ENCODE peak calls at places on chromosomes 7 and 10, in ten cellular contexts. R is NCI-H2081; O is AG08395; X is activated T-cell treated with anti-CD3 and anti-CD28 coated beads for 24 hours; Z is stomach; D is kidney epithelial cell; T is hepatocyte; S is NCI-H2107; G is effector memory CD8-positive, alpha-beta T cell; K is mammary epithelial cell. U is an unnamed sample.

GRCh38 chr10:23585666-23586065 is 146.8 kb downstream of the OTUD1 start:
- DNase-seq in R (no peak), O (no peak), X (no peak), Z (no peak), D (no peak), T (no peak), S (no peak), G (no peak), K (no peak), U (no peak)

GRCh38 chr7:150968056-150968455 is 10.1 kb downstream of the KCNH2 start:
- DNase-seq in R (no peak), O (no peak), X (no peak), Z (no peak), D (no peak), T (no peak), S (no peak), G (no peak), K (no peak), U (no peak)

GRCh38 chr7:33882950-33883349 is 22.4 kb upstream of the BMPER start:
- DNase-seq in R (no peak), O (no peak), X (no peak), Z (no peak), D (no peak), T (no peak), S (no peak), G (no peak), K (peak; percentile 75), U (no peak)

GRCh38 chr10:86687750-86688149 is 19.4 kb downstream of the LDB3 start:
- DNase-seq in R (no peak), O (peak; percentile 75), X (no peak), Z (no peak), D (no peak), T (no peak), S (no peak), G (no peak), K (no peak), U (no peak)

GRCh38 chr10:112981553-112981952 is 31.5 kb downstream of the TCF7L2 start:
- DNase-seq in R (no peak), O (no peak), X (peak; percentile 32), Z (no peak), D (no peak), T (no peak), S (no peak), G (no peak), K (no peak), U (no peak)

GRCh38 chr10:113764598-113764997 is 13.1 kb downstream of the PLEKHS1 start:
- DNase-seq in R (no peak), O (no peak), X (no peak), Z (no peak), D (no peak), T (no peak), S (no peak), G (no peak), K (no peak), U (no peak)

GRCh38 chr10:69835233-69835632 is 33.5 kb downstream of the COL13A1 start:
- DNase-seq in R (no peak), O (no peak), X (no peak), Z (no peak), D (no peak), T (no peak), S (no peak), G (no peak), K (no peak), U (no peak)

GRCh38 chr10:102540023-102540422 is 36.3 kb downstream of the SUFU start:
- DNase-seq in R (no peak), O (peak; percentile 34), X (no peak), Z (no peak), D (no peak), T (peak; percentile 18), S (no peak), G (no peak), K (no peak), U (no peak)

GRCh38 chr7:5426226-5426475 is 2.5 kb upstream of the TNRC18 start:
- DNase-seq in R (no peak), O (no peak), X (no peak), Z (no peak), D (no peak), T (no peak), S (peak; percentile 72), G (no peak), K (no peak), U (no peak)

GRCh38 chr7:51082096-51082840 is 234.3 kb downstream of the COBL start:
- DNase-seq in R (no peak), O (no peak), X (no peak), Z (no peak), D (no peak), T (no peak), S (no peak), G (no peak), K (no peak), U (no peak)

GRCh38 chr10:19845963-19846362 is 29.7 kb downstream of the PLXDC2 start:
- DNase-seq in R (no peak), O (no peak), X (no peak), Z (no peak), D (no peak), T (no peak), S (no peak), G (no peak), K (peak; percentile 73), U (no peak)

GRCh38 chr7:322111-322671 is 32.2 kb downstream of the FOXL3 start:
- DNase-seq in R (peak; percentile 54), O (peak; percentile 89), X (peak; percentile 81), Z (peak; percentile 94), D (no peak), T (peak; percentile 86), S (peak; percentile 34), G (peak; percentile 85), K (peak; percentile 48), U (peak; percentile 75)

GRCh38 chr10:123154943-123155505 is 822 bp downstream of the BUB3 start:
- DNase-seq in R (no peak), O (no peak), X (no peak), Z (no peak), D (no peak), T (peak; percentile 71), S (no peak), G (no peak), K (peak; percentile 69), U (no peak)

GRCh38 chr10:117609095-117609821 is 66.7 kb downstream of the EMX2 start:
- DNase-seq in R (no peak), O (peak; percentile 88), X (no peak), Z (peak; percentile 82), D (peak; percentile 54), T (peak; percentile 48), S (no peak), G (no peak), K (peak; percentile 70), U (no peak)

GRCh38 chr10:25899304-25899703 is 34.7 kb upstream of the MYO3A start:
- DNase-seq in R (no peak), O (no peak), X (no peak), Z (no peak), D (no peak), T (no peak), S (no peak), G (no peak), K (no peak), U (no peak)

GRCh38 chr7:149864023-149864422 is 9.7 kb upstream of the ATP6V0E2 start:
- DNase-seq in R (no peak), O (no peak), X (no peak), Z (no peak), D (no peak), T (no peak), S (no peak), G (no peak), K (no peak), U (no peak)

GRCh38 chr7:130940907-130941306 is 206.9 kb upstream of the KLF14 start:
- DNase-seq in R (peak; percentile 14), O (no peak), X (no peak), Z (no peak), D (no peak), T (no peak), S (no peak), G (no peak), K (no peak), U (no peak)

GRCh38 chr10:63456437-63457210 is 9.2 kb downstream of the JMJD1C start:
- DNase-seq in R (no peak), O (peak; percentile 55), X (no peak), Z (no peak), D (no peak), T (no peak), S (no peak), G (no peak), K (peak; percentile 37), U (no peak)

GRCh38 chr10:1544929-1545328 is 192.4 kb downstream of the ADARB2 start:
- DNase-seq in R (no peak), O (no peak), X (no peak), Z (no peak), D (no peak), T (no peak), S (peak; percentile 18), G (no peak), K (no peak), U (no peak)

GRCh38 chr7:495761-496321 is 23.8 kb downstream of the PDGFA start:
- DNase-seq in R (no peak), O (no peak), X (no peak), Z (no peak), D (no peak), T (no peak), S (no peak), G (no peak), K (no peak), U (no peak)

GRCh38 chr10:25867321-25867720 is 66.7 kb upstream of the MYO3A start:
- DNase-seq in R (no peak), O (no peak), X (no peak), Z (no peak), D (no peak), T (no peak), S (no peak), G (no peak), K (no peak), U (no peak)

GRCh38 chr7:143882611-143883078 is 19.3 kb downstream of the TCAF1 start:
- DNase-seq in R (peak; percentile 90), O (peak; percentile 71), X (no peak), Z (peak; percentile 39), D (no peak), T (peak; percentile 87), S (peak; percentile 61), G (no peak), K (peak; percentile 6), U (peak; percentile 66)

GRCh38 chr10:855079-855478 is 76.4 kb downstream of the LARP4B start:
- DNase-seq in R (no peak), O (no peak), X (no peak), Z (no peak), D (no peak), T (no peak), S (no peak), G (no peak), K (no peak), U (no peak)

GRCh38 chr10:43871004-43871439 is 222.3 kb upstream of the ZNF32 start:
- DNase-seq in R (no peak), O (no peak), X (no peak), Z (no peak), D (no peak), T (no peak), S (no peak), G (no peak), K (no peak), U (no peak)

GRCh38 chr10:117536862-117537435 is 5.6 kb upstream of the EMX2 start:
- DNase-seq in R (no peak), O (no peak), X (no peak), Z (no peak), D (no peak), T (no peak), S (no peak), G (no peak), K (no peak), U (no peak)

GRCh38 chr7:29510028-29510427 is 53.6 kb upstream of the PRR15 start:
- DNase-seq in R (no peak), O (no peak), X (no peak), Z (no peak), D (no peak), T (no peak), S (no peak), G (no peak), K (no peak), U (no peak)

GRCh38 chr7:36966039-36966438 is 241.7 kb upstream of the AOAH start:
- DNase-seq in R (peak; percentile 29), O (no peak), X (no peak), Z (no peak), D (no peak), T (no peak), S (no peak), G (no peak), K (no peak), U (no peak)

GRCh38 chr7:99034932-99035722 is 108.8 kb downstream of the SMURF1 start:
- DNase-seq in R (no peak), O (no peak), X (no peak), Z (no peak), D (no peak), T (no peak), S (no peak), G (no peak), K (no peak), U (no peak)

U was measured in ureter.